ENCODE peak calls at places on chromosomes 13 and 19, in ten cellular contexts. One of them, this sample, is unnamed. For H3K27me3, the result is how much of the 10 kb centered on the place peaks cover.

GRCh38 chr19:27744926-27745844 is 1467.8 kb downstream of the UQCRFS1 start:
- DNase-seq in body of pancreas: no peak
- DNase-seq in K562: no peak
- DNase-seq in upper lobe of right lung: no peak
- DNase-seq in Peyer's patch: peak
- DNase-seq in DND-41: no peak
- DNase-seq in aorta: no peak
- DNase-seq in thoracic aorta: no peak
- DNase-seq in CD8-positive, alpha-beta memory T cell: no peak
- DNase-seq in IMR-90: no peak
- DNase-seq in this sample: no peak

GRCh38 chr19:54674021-54674617 is 11.3 kb downstream of the LILRB4 start:
- DNase-seq in K562: peak
- DNase-seq in body of pancreas: no peak
- DNase-seq in thoracic aorta: no peak
- DNase-seq in upper lobe of right lung: no peak
- DNase-seq in Peyer's patch: no peak
- DNase-seq in CD8-positive, alpha-beta memory T cell: no peak
- DNase-seq in DND-41: peak
- DNase-seq in IMR-90: no peak
- DNase-seq in aorta: no peak
- DNase-seq in this sample: no peak

GRCh38 chr19:17262557-17262956 is 2.0 kb downstream of the USHBP1 start:
- DNase-seq in IMR-90: no peak
- DNase-seq in body of pancreas: no peak
- DNase-seq in Peyer's patch: no peak
- DNase-seq in K562: no peak
- DNase-seq in upper lobe of right lung: no peak
- DNase-seq in CD8-positive, alpha-beta memory T cell: no peak
- DNase-seq in DND-41: no peak
- DNase-seq in aorta: no peak
- DNase-seq in thoracic aorta: no peak
- DNase-seq in this sample: no peak

GRCh38 chr19:47107201-47107952 is 6.2 kb downstream of the ZC3H4 start:
- DNase-seq in IMR-90: peak
- DNase-seq in CD8-positive, alpha-beta memory T cell: no peak
- DNase-seq in upper lobe of right lung: no peak
- DNase-seq in body of pancreas: no peak
- DNase-seq in Peyer's patch: peak
- DNase-seq in thoracic aorta: no peak
- DNase-seq in K562: peak
- DNase-seq in aorta: no peak
- DNase-seq in DND-41: no peak
- DNase-seq in this sample: peak

GRCh38 chr13:109910131-109910530 is 123.7 kb upstream of the IRS2 start:
- DNase-seq in CD8-positive, alpha-beta memory T cell: no peak
- DNase-seq in Peyer's patch: no peak
- DNase-seq in DND-41: no peak
- DNase-seq in IMR-90: no peak
- DNase-seq in thoracic aorta: no peak
- DNase-seq in K562: no peak
- DNase-seq in body of pancreas: no peak
- DNase-seq in aorta: no peak
- DNase-seq in upper lobe of right lung: no peak
- DNase-seq in this sample: no peak

GRCh38 chr13:52070929-52071523 is 46.5 kb downstream of the UTP14C start:
- DNase-seq in DND-41: peak
- DNase-seq in upper lobe of right lung: no peak
- DNase-seq in IMR-90: peak
- DNase-seq in K562: peak
- DNase-seq in Peyer's patch: no peak
- DNase-seq in body of pancreas: no peak
- DNase-seq in CD8-positive, alpha-beta memory T cell: no peak
- DNase-seq in aorta: no peak
- DNase-seq in thoracic aorta: no peak
- DNase-seq in this sample: no peak

GRCh38 chr19:22945560-22945959 is 57.4 kb downstream of the ZNF728 start:
- DNase-seq in thoracic aorta: no peak
- DNase-seq in K562: peak
- DNase-seq in body of pancreas: no peak
- DNase-seq in upper lobe of right lung: no peak
- DNase-seq in CD8-positive, alpha-beta memory T cell: no peak
- DNase-seq in DND-41: peak
- DNase-seq in IMR-90: peak
- DNase-seq in Peyer's patch: no peak
- DNase-seq in aorta: no peak
- DNase-seq in this sample: no peak

GRCh38 chr19:49387936-49388372 is at the start of gene KASH5:
- DNase-seq in K562: peak
- DNase-seq in body of pancreas: peak
- DNase-seq in IMR-90: peak
- DNase-seq in Peyer's patch: peak
- DNase-seq in upper lobe of right lung: peak
- DNase-seq in CD8-positive, alpha-beta memory T cell: peak
- DNase-seq in aorta: peak
- DNase-seq in DND-41: no peak
- DNase-seq in thoracic aorta: no peak
- DNase-seq in this sample: peak

GRCh38 chr13:33445024-33445423 is 159.5 kb upstream of the STARD13 start:
- DNase-seq in upper lobe of right lung: no peak
- DNase-seq in CD8-positive, alpha-beta memory T cell: no peak
- DNase-seq in K562: no peak
- DNase-seq in IMR-90: no peak
- DNase-seq in body of pancreas: no peak
- DNase-seq in Peyer's patch: no peak
- DNase-seq in aorta: no peak
- DNase-seq in thoracic aorta: no peak
- DNase-seq in DND-41: no peak
- DNase-seq in this sample: no peak

GRCh38 chr13:40164137-40164536 is 502.3 kb downstream of the FOXO1 start:
- DNase-seq in thoracic aorta: no peak
- DNase-seq in aorta: no peak
- DNase-seq in body of pancreas: no peak
- DNase-seq in DND-41: no peak
- DNase-seq in upper lobe of right lung: no peak
- DNase-seq in Peyer's patch: no peak
- DNase-seq in CD8-positive, alpha-beta memory T cell: no peak
- DNase-seq in K562: no peak
- DNase-seq in IMR-90: no peak
- DNase-seq in this sample: no peak

GRCh38 chr13:81683526-81683925 is 1342.6 kb upstream of the SPRY2 start:
- DNase-seq in DND-41: no peak
- DNase-seq in Peyer's patch: no peak
- DNase-seq in IMR-90: no peak
- DNase-seq in aorta: no peak
- DNase-seq in upper lobe of right lung: no peak
- DNase-seq in body of pancreas: no peak
- DNase-seq in thoracic aorta: no peak
- DNase-seq in CD8-positive, alpha-beta memory T cell: no peak
- DNase-seq in K562: no peak
- DNase-seq in this sample: no peak

GRCh38 chr13:37878496-37878895 is 8.9 kb upstream of the TRPC4 start:
- DNase-seq in DND-41: no peak
- DNase-seq in Peyer's patch: no peak
- DNase-seq in IMR-90: peak
- DNase-seq in thoracic aorta: no peak
- DNase-seq in upper lobe of right lung: no peak
- DNase-seq in K562: no peak
- DNase-seq in CD8-positive, alpha-beta memory T cell: no peak
- DNase-seq in body of pancreas: no peak
- DNase-seq in aorta: no peak
- DNase-seq in this sample: no peak

GRCh38 chr13:103862525-103862924 is 796.3 kb upstream of the SLC10A2 start:
- DNase-seq in body of pancreas: no peak
- DNase-seq in DND-41: no peak
- DNase-seq in CD8-positive, alpha-beta memory T cell: no peak
- DNase-seq in IMR-90: no peak
- DNase-seq in aorta: no peak
- DNase-seq in thoracic aorta: no peak
- DNase-seq in upper lobe of right lung: no peak
- DNase-seq in Peyer's patch: no peak
- DNase-seq in K562: no peak
- DNase-seq in this sample: no peak

GRCh38 chr13:103859952-103860351 is 793.7 kb upstream of the SLC10A2 start:
- DNase-seq in IMR-90: no peak
- DNase-seq in K562: no peak
- DNase-seq in DND-41: no peak
- DNase-seq in thoracic aorta: no peak
- DNase-seq in upper lobe of right lung: no peak
- DNase-seq in body of pancreas: no peak
- DNase-seq in aorta: no peak
- DNase-seq in CD8-positive, alpha-beta memory T cell: no peak
- DNase-seq in Peyer's patch: no peak
- DNase-seq in this sample: no peak
- H3K27me3 ChIP-seq in IMR-90: under half
- H3K27me3 ChIP-seq in K562: under half
- H3K27me3 ChIP-seq in DND-41: under half
- H3K27me3 ChIP-seq in thoracic aorta: under half
- H3K27me3 ChIP-seq in upper lobe of right lung: under half
- H3K27me3 ChIP-seq in body of pancreas: under half
- H3K27me3 ChIP-seq in aorta: under half
- H3K27me3 ChIP-seq in CD8-positive, alpha-beta memory T cell: under half
- H3K27me3 ChIP-seq in Peyer's patch: under half
- H3K27me3 ChIP-seq in this sample: under half

GRCh38 chr13:85241045-85241444 is 558.2 kb downstream of the SLITRK6 start:
- DNase-seq in thoracic aorta: no peak
- DNase-seq in Peyer's patch: no peak
- DNase-seq in body of pancreas: no peak
- DNase-seq in IMR-90: peak
- DNase-seq in upper lobe of right lung: no peak
- DNase-seq in CD8-positive, alpha-beta memory T cell: no peak
- DNase-seq in DND-41: no peak
- DNase-seq in aorta: no peak
- DNase-seq in K562: no peak
- DNase-seq in this sample: no peak
- H3K27me3 ChIP-seq in thoracic aorta: under half
- H3K27me3 ChIP-seq in Peyer's patch: under half
- H3K27me3 ChIP-seq in body of pancreas: under half
- H3K27me3 ChIP-seq in IMR-90: under half
- H3K27me3 ChIP-seq in upper lobe of right lung: under half
- H3K27me3 ChIP-seq in CD8-positive, alpha-beta memory T cell: under half
- H3K27me3 ChIP-seq in DND-41: under half
- H3K27me3 ChIP-seq in aorta: under half
- H3K27me3 ChIP-seq in K562: under half
- H3K27me3 ChIP-seq in this sample: under half

GRCh38 chr19:41739361-41739760 is 16.0 kb upstream of the CEACAM6 start:
- DNase-seq in aorta: no peak
- DNase-seq in K562: no peak
- DNase-seq in IMR-90: no peak
- DNase-seq in upper lobe of right lung: no peak
- DNase-seq in DND-41: no peak
- DNase-seq in body of pancreas: no peak
- DNase-seq in Peyer's patch: no peak
- DNase-seq in thoracic aorta: no peak
- DNase-seq in CD8-positive, alpha-beta memory T cell: no peak
- DNase-seq in this sample: no peak

GRCh38 chr19:41735071-41735623 is 20.2 kb upstream of the CEACAM6 start:
- DNase-seq in thoracic aorta: no peak
- DNase-seq in CD8-positive, alpha-beta memory T cell: no peak
- DNase-seq in K562: no peak
- DNase-seq in upper lobe of right lung: no peak
- DNase-seq in body of pancreas: no peak
- DNase-seq in IMR-90: no peak
- DNase-seq in aorta: no peak
- DNase-seq in DND-41: no peak
- DNase-seq in Peyer's patch: no peak
- DNase-seq in this sample: no peak

GRCh38 chr19:41734585-41734984 is 20.7 kb upstream of the CEACAM6 start:
- DNase-seq in upper lobe of right lung: no peak
- DNase-seq in K562: no peak
- DNase-seq in Peyer's patch: peak
- DNase-seq in thoracic aorta: no peak
- DNase-seq in CD8-positive, alpha-beta memory T cell: no peak
- DNase-seq in IMR-90: no peak
- DNase-seq in aorta: no peak
- DNase-seq in body of pancreas: no peak
- DNase-seq in DND-41: no peak
- DNase-seq in this sample: no peak

DNA sequence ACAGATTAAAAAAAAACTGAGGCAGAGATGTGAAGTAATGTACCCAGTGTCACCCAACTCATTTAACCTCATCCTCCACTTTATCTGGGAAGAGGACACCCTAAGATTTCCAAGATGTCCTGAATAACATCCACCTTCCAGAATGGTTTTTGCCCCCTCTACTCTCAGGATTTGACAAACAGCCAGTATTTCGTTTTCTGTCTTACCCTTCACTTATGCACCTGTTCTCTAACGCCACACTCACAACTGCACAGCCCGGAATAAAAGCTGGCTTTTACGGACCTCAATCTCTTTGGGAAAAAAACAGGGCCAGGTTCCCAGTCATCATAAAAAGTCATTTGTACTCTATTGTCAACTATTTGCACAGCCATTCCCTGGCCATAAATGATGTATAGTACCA is 21.2 kb upstream of the CEACAM6 start:
- DNase-seq in DND-41: no peak
- DNase-seq in K562: no peak
- DNase-seq in IMR-90: no peak
- DNase-seq in body of pancreas: no peak
- DNase-seq in aorta: no peak
- DNase-seq in upper lobe of right lung: no peak
- DNase-seq in CD8-positive, alpha-beta memory T cell: no peak
- DNase-seq in thoracic aorta: no peak
- DNase-seq in Peyer's patch: no peak
- DNase-seq in this sample: no peak
- H3K27me3 ChIP-seq in DND-41: under half
- H3K27me3 ChIP-seq in K562: under half
- H3K27me3 ChIP-seq in IMR-90: under half
- H3K27me3 ChIP-seq in body of pancreas: under half
- H3K27me3 ChIP-seq in aorta: under half
- H3K27me3 ChIP-seq in upper lobe of right lung: under half
- H3K27me3 ChIP-seq in CD8-positive, alpha-beta memory T cell: under half
- H3K27me3 ChIP-seq in thoracic aorta: under half
- H3K27me3 ChIP-seq in Peyer's patch: under half
- H3K27me3 ChIP-seq in this sample: under half

DNA sequence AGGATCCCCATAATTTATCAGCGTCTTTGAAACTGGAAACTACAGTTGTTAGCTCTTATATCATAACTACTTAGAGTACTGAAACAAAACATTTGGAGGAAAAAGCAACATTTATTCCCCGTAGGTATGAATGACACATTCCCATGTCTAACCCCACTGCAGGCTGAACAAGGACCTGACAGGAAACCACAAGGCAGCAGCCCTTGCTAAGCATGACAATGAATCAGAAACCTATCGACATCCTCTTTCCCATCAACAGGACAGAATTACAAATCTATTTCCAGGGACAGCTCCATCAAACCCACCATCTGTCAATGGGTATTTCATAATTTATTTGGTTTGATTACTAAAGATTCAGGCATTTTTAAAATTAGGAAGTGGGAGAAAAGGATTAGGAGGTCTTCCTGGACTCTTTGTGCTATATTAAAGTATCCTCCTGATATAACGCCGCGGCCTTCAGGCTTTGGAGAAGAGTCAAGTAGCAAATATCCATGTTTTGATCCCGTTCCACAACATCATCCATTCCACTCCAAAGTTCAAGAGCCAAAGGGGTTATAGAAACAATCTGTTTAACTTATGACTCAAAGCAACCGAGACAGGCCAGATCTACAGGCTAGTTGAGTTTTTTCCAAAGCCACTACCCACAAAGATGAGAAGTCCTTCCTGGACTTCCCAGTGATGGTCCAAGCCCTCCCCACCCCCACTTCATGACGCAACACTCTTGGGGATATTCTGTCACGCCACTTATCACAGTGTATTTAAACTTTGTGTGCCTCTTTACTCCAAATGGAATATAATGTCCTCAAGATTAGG is 51.2 kb downstream of the FAM216B start:
- DNase-seq in body of pancreas: no peak
- DNase-seq in thoracic aorta: no peak
- DNase-seq in Peyer's patch: peak
- DNase-seq in CD8-positive, alpha-beta memory T cell: no peak
- DNase-seq in upper lobe of right lung: no peak
- DNase-seq in DND-41: peak
- DNase-seq in IMR-90: peak
- DNase-seq in aorta: peak
- DNase-seq in K562: no peak
- DNase-seq in this sample: no peak
- H3K27me3 ChIP-seq in body of pancreas: under half
- H3K27me3 ChIP-seq in thoracic aorta: under half
- H3K27me3 ChIP-seq in Peyer's patch: under half
- H3K27me3 ChIP-seq in CD8-positive, alpha-beta memory T cell: under half
- H3K27me3 ChIP-seq in upper lobe of right lung: under half
- H3K27me3 ChIP-seq in DND-41: under half
- H3K27me3 ChIP-seq in IMR-90: under half
- H3K27me3 ChIP-seq in aorta: under half
- H3K27me3 ChIP-seq in K562: under half
- H3K27me3 ChIP-seq in this sample: under half

This sample was measured in CD4-positive, alpha-beta T cell.